ENCODE peak calls at places on chromosomes 6 and 20, in five cellular contexts. P is tibial nerve, F is GM10248, X is transverse colon, G is omental fat pad. O is an unnamed sample.
A peak's percentile ranks its signal among the peaks of the same experiment; 100 is the strongest.

GRCh38 chr6:152552616-152553209 is 84.4 kb downstream of the SYNE1 start:
- DNase-seq in P (peak; percentile 62), F (peak; percentile 34), X (peak; percentile 24), G (peak; percentile 45), O (peak; percentile 34)

GRCh38 chr6:12010635-12011275 is 1.4 kb upstream of the HIVEP1 start:
- DNase-seq in P (peak; percentile 63), F (peak; percentile 19), X (peak; percentile 71), G (no peak), O (peak; percentile 38)

GRCh38 chr6:6812427-6812826 is 223.9 kb downstream of the LY86 start:
- DNase-seq in P (no peak), F (no peak), X (no peak), G (no peak), O (no peak)

GRCh38 chr6:16249971-16250370 is 11.6 kb downstream of the GMPR start:
- DNase-seq in P (no peak), F (no peak), X (no peak), G (no peak), O (no peak)

GRCh38 chr6:112626468-112627082 is 279.4 kb downstream of the RFPL4B start:
- DNase-seq in P (no peak), F (no peak), X (no peak), G (no peak), O (no peak)

GRCh38 chr20:12644481-12644880 is 364.3 kb upstream of the SPTLC3 start:
- DNase-seq in P (no peak), F (no peak), X (no peak), G (no peak), O (no peak)

GRCh38 chr6:20870493-20870892 is 336.2 kb downstream of the CDKAL1 start:
- DNase-seq in P (no peak), F (no peak), X (no peak), G (no peak), O (no peak)

GRCh38 chr20:33209789-33210188 is 7.4 kb upstream of the BPIFA3 start:
- DNase-seq in P (peak; percentile 63), F (peak; percentile 44), X (peak; percentile 56), G (peak; percentile 46), O (peak; percentile 85)

GRCh38 chr20:50144362-50144761 is 9.2 kb downstream of the PEDS1 start:
- DNase-seq in P (peak; percentile 63), F (no peak), X (peak; percentile 34), G (no peak), O (no peak)

GRCh38 chr6:121335111-121336008 is 1.1 kb upstream of the TBC1D32 start:
- DNase-seq in P (no peak), F (no peak), X (no peak), G (no peak), O (no peak)

GRCh38 chr20:50115041-50115512 is 2.1 kb upstream of the UBE2V1 start:
- DNase-seq in P (no peak), F (no peak), X (no peak), G (no peak), O (no peak)

GRCh38 chr20:9306521-9306920 is 207.9 kb upstream of the LAMP5 start:
- DNase-seq in P (no peak), F (no peak), X (no peak), G (no peak), O (no peak)

GRCh38 chr6:31900917-31901414 is 920 bp downstream of the ZBTB12 start:
- DNase-seq in P (no peak), F (no peak), X (peak; percentile 28), G (no peak), O (no peak)

GRCh38 chr6:57303931-57304681 is 13.3 kb upstream of the PRIM2 start:
- DNase-seq in P (no peak), F (no peak), X (no peak), G (no peak), O (no peak)

GRCh38 chr6:83514877-83515466 is 2.6 kb downstream of the PRSS35 start:
- DNase-seq in P (peak; percentile 76), F (peak; percentile 48), X (no peak), G (no peak), O (no peak)

GRCh38 chr20:4053516-4053919 is 38.2 kb upstream of the RNF24 start:
- DNase-seq in P (no peak), F (no peak), X (no peak), G (no peak), O (no peak)

GRCh38 chr20:44204156-44204831 is 6.3 kb downstream of the OSER1 start:
- DNase-seq in P (no peak), F (no peak), X (no peak), G (no peak), O (no peak)

GRCh38 chr20:22080985-22081384 is 375.5 kb downstream of the PAX1 start:
- DNase-seq in P (no peak), F (no peak), X (no peak), G (no peak), O (no peak)

GRCh38 chr20:52590100-52590499 is 382.1 kb upstream of the TSHZ2 start:
- DNase-seq in P (peak; percentile 18), F (no peak), X (no peak), G (no peak), O (no peak)

GRCh38 chr6:150078788-150079187 is 9.9 kb upstream of the ULBP3 start:
- DNase-seq in P (no peak), F (no peak), X (peak; percentile 53), G (no peak), O (no peak)

GRCh38 chr20:50885781-50886180 is 45.5 kb downstream of the ADNP start:
- DNase-seq in P (no peak), F (no peak), X (no peak), G (no peak), O (peak; percentile 22)

GRCh38 chr20:45456632-45457031 is 12.9 kb upstream of the WFDC2 start:
- DNase-seq in P (no peak), F (peak; percentile 35), X (peak; percentile 71), G (no peak), O (no peak)

GRCh38 chr6:84769247-84769646 is 4.8 kb upstream of the TBX18 start:
- DNase-seq in P (no peak), F (no peak), X (no peak), G (no peak), O (no peak)

GRCh38 chr6:153790048-153790447 is 249.0 kb upstream of the OPRM1 start:
- DNase-seq in P (no peak), F (no peak), X (no peak), G (no peak), O (no peak)

GRCh38 chr6:128403618-128404444 is 116.6 kb downstream of the PTPRK start:
- DNase-seq in P (no peak), F (no peak), X (no peak), G (no peak), O (no peak)

DNA sequence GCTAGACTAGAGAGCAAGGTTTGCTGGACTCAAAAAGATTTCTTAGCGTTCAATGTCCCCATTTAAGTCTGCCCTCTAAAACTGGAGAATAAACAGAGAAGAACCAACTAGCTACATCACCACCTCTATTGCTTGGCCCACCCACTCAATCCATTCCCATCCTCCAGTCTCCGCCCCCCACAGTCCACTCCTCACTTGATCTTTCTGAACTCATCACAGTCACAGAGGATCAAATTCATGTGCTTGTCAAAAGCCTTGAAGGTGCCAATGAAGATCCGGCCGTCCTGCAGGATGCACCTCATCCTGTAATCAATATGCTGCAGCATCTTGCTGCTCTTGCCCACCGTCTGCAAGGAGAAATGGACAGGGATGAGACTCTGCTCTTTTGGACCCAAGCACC is 3.2 kb downstream of the SNRPB start:
- DNase-seq in P (no peak), F (no peak), X (no peak), G (no peak), O (no peak)
- TF ChIP-seq CTCF in P (no peak), F (no peak), X (no peak), G (no peak), O (no peak)

GRCh38 chr6:136034422-136034821 is 182.9 kb downstream of the PDE7B start:
- DNase-seq in P (no peak), F (no peak), X (no peak), G (no peak), O (no peak)

GRCh38 chr6:136030131-136030530 is 178.6 kb downstream of the PDE7B start:
- DNase-seq in P (no peak), F (no peak), X (no peak), G (no peak), O (no peak)

GRCh38 chr6:136036071-136036380 is 184.5 kb downstream of the PDE7B start:
- DNase-seq in P (no peak), F (no peak), X (no peak), G (no peak), O (no peak)

GRCh38 chr6:136035378-136036070 is 184.0 kb downstream of the PDE7B start:
- DNase-seq in P (no peak), F (no peak), X (no peak), G (no peak), O (no peak)

DNA sequence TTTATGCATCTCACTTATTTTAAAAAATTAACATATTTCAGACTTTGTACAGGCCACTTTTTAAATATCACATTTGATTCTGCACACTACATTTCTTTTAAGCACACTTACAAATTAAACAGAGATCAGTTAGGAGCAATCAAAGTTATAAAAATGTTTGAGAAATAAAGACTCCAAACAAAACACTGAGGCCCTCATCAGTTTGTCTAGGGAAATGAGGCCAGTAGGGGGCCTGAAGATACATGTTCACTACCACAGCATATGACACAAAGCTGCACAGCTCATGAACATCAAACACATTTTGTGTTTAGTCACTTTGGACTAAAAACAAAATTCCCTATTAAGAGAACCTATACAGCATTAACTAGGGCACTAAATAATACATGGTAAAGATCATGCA is 180.5 kb downstream of the PDE7B start:
- DNase-seq in P (peak; percentile 42), F (peak; percentile 24), X (no peak), G (no peak), O (no peak)
- TF ChIP-seq CTCF in P (no peak), F (peak; percentile 33), X (no peak), G (no peak), O (peak; percentile 26)

GRCh38 chr6:50358113-50358512 is 308.4 kb upstream of the DEFB112 start:
- DNase-seq in P (no peak), F (no peak), X (no peak), G (no peak), O (no peak)

DNA sequence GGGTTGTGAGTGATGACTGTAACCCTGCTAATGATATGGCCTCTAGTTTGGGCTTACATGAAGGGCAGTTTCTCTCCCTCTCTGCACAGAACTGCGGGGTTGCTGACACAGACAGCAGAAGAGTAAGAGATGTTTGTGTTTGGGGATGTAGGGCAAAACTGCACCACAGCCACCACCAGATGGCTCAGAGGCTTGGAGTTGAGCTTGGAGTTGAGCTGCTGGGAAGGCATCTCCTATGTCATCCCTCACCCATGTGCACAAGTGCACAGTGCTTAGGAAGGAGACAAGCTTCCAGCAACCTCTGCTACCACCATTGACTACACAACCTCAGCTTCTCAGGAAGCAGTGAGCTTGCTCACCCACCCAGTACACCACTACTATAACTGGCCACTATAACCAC is 303.9 kb upstream of the DEFB112 start:
- DNase-seq in P (no peak), F (no peak), X (no peak), G (no peak), O (no peak)
- TF ChIP-seq CTCF in P (no peak), F (no peak), X (no peak), G (no peak), O (no peak)

DNA sequence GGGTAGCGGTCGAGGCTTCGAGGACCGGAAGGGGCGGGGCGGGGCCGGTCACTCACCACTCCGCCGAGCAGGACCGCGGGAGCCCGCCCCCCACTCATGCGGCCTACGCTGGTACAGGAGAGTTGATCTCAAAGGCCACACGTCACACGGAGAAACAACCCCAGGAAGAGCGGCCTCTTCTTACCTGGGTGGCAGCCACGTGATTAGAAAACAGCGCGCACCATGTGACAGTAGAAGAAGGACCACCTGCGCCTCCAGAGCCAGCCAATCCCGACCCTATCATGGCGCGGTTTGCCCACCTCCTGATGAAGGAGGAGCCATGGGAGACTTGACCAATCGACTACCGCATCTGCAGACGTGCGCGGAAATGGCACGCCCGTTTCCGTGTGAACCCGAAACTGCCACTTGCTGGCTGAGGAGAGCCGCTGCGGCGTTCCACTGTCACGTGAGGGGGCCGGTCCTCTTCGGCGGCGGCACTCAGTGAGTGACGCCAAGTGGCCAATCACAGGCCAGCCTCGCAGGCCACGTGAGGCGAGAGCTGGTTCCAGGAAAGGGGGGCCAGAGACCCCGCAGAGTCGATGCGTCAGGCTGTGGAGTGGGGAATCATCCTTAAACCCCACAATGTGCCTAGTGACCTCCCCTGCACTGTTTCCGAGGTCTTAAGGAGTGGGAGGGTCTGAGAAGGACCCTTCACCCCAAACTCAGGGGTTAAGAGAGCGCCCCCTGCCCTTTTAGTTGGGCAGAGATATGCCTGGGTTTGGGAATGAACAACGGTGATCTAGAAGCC is at the start of gene CUTA:
- DNase-seq in P (peak; percentile 96), F (peak; percentile 93), X (peak; percentile 99), G (peak; percentile 94), O (peak; percentile 98)
- TF ChIP-seq CTCF in P (peak; percentile 60), F (peak; percentile 26), X (no peak), G (no peak), O (peak; percentile 24)

O was measured in mesothelial cell of epicardium.